ENCODE peak calls at places on chromosomes 12 and 14, in nine cellular contexts. O is CD8-positive, alpha-beta memory T cell; C is heart right ventricle; H is right cardiac atrium; J is tibial artery; N is neuronal stem cell; Q is Panc1; K is small intestine; F is right atrium auricular region. U is an unnamed sample.

GRCh38 chr12:106063826-106064575 is 74.8 kb downstream of the NUAK1 start:
- DNase-seq in O (no peak), C (no peak), H (no peak), J (no peak), N (no peak), Q (no peak), K (no peak), F (no peak), U (peak; percentile 77)

GRCh38 chr14:68509188-68509953 is 283.5 kb downstream of the ZFP36L1 start:
- DNase-seq in O (no peak), C (no peak), H (no peak), J (no peak), N (no peak), Q (no peak), K (no peak), F (peak; percentile 40), U (no peak)

GRCh38 chr14:71372411-71372838 is 465.2 kb downstream of the PCNX1 start:
- DNase-seq in O (no peak), C (no peak), H (no peak), J (no peak), N (no peak), Q (peak; percentile 60), K (no peak), F (no peak), U (no peak)

GRCh38 chr14:76050250-76050649 is 64.7 kb downstream of the IFT43 start:
- DNase-seq in O (no peak), C (no peak), H (no peak), J (no peak), N (no peak), Q (no peak), K (no peak), F (no peak), U (no peak)

GRCh38 chr14:59123975-59124374 is 64.5 kb upstream of the DAAM1 start:
- DNase-seq in O (no peak), C (no peak), H (no peak), J (no peak), N (no peak), Q (no peak), K (peak; percentile 29), F (no peak), U (no peak)

GRCh38 chr12:57724936-57725740 is 13.4 kb downstream of the AGAP2 start:
- DNase-seq in O (no peak), C (no peak), H (no peak), J (no peak), N (no peak), Q (no peak), K (no peak), F (peak; percentile 18), U (peak; percentile 75)

GRCh38 chr12:110543252-110543959 is 39.7 kb downstream of the PPTC7 start:
- DNase-seq in O (no peak), C (peak; percentile 71), H (peak; percentile 96), J (peak; percentile 97), N (no peak), Q (no peak), K (peak; percentile 69), F (peak; percentile 96), U (peak; percentile 98)

GRCh38 chr14:22472935-22473854 is 115.8 kb downstream of the DAD1 start:
- DNase-seq in O (no peak), C (no peak), H (no peak), J (peak; percentile 53), N (peak; percentile 30), Q (no peak), K (peak; percentile 25), F (no peak), U (no peak)

GRCh38 chr12:29306682-29307081 is 74.3 kb downstream of the ERGIC2 start:
- DNase-seq in O (no peak), C (no peak), H (no peak), J (no peak), N (no peak), Q (no peak), K (no peak), F (no peak), U (no peak)

GRCh38 chr14:37587881-37588666 is 7.0 kb downstream of the FOXA1 start:
- DNase-seq in O (no peak), C (no peak), H (peak; percentile 28), J (no peak), N (no peak), Q (no peak), K (peak; percentile 48), F (no peak), U (no peak)

GRCh38 chr12:123062682-123063426 is 82.4 kb downstream of the ARL6IP4 start:
- DNase-seq in O (no peak), C (peak; percentile 56), H (peak; percentile 69), J (peak; percentile 57), N (no peak), Q (no peak), K (peak; percentile 79), F (peak; percentile 73), U (no peak)

GRCh38 chr12:71938728-71939385 is at the start of gene TPH2:
- DNase-seq in O (peak; percentile 26), C (peak; percentile 24), H (peak; percentile 70), J (no peak), N (peak; percentile 86), Q (no peak), K (peak; percentile 14), F (no peak), U (no peak)

GRCh38 chr12:63900922-63901793 is 56.7 kb downstream of the SRGAP1 start:
- DNase-seq in O (no peak), C (no peak), H (no peak), J (no peak), N (no peak), Q (no peak), K (no peak), F (no peak), U (no peak)

GRCh38 chr12:9699898-9700605 is 30.5 kb downstream of the CLEC2D start:
- DNase-seq in O (no peak), C (no peak), H (no peak), J (no peak), N (no peak), Q (no peak), K (no peak), F (no peak), U (no peak)

GRCh38 chr12:102406033-102406584 is 74.3 kb downstream of the IGF1 start:
- DNase-seq in O (no peak), C (peak; percentile 17), H (peak; percentile 68), J (peak; percentile 47), N (peak; percentile 6), Q (no peak), K (no peak), F (no peak), U (no peak)

GRCh38 chr12:92042791-92043531 is 102.7 kb downstream of the BTG1 start:
- DNase-seq in O (no peak), C (no peak), H (no peak), J (no peak), N (no peak), Q (no peak), K (no peak), F (no peak), U (no peak)

GRCh38 chr14:54722791-54723432 is 156.0 kb downstream of the SAMD4A start:
- DNase-seq in O (no peak), C (no peak), H (no peak), J (no peak), N (peak; percentile 9), Q (no peak), K (peak; percentile 12), F (no peak), U (no peak)

GRCh38 chr14:77026166-77026929 is 2.2 kb downstream of the IRF2BPL start:
- DNase-seq in O (no peak), C (peak; percentile 52), H (peak; percentile 75), J (peak; percentile 42), N (peak; percentile 30), Q (no peak), K (peak; percentile 59), F (no peak), U (no peak)

GRCh38 chr12:39620664-39621658 is 1.4 kb upstream of the ABCD2 start:
- DNase-seq in O (peak; percentile 48), C (no peak), H (peak; percentile 35), J (no peak), N (no peak), Q (no peak), K (no peak), F (no peak), U (no peak)

GRCh38 chr12:1527789-1528188 is 66.6 kb downstream of the FBXL14 start:
- DNase-seq in O (no peak), C (no peak), H (peak; percentile 9), J (no peak), N (no peak), Q (no peak), K (no peak), F (no peak), U (no peak)

DNA sequence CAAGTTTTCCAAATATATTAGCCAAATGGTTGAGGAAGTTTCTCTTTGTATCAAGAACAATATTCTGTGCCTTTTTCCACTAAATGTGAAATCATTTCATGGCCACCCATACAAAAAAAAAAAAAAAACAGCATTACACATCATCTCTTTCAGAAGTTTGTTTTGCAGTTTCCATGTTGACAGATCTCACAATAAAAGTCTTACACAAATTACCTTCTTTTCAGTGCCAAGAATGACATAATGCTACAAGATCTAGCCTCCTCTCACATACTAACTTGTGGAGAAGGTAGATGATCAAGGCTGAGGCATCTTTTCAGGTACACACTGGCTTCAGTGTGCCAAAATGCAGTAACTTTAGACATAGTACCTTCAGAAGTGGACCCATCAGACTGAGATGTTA is 35.3 kb downstream of the PRKD1 start:
- DNase-seq in O (no peak), C (no peak), H (no peak), J (no peak), N (no peak), Q (no peak), K (no peak), F (no peak), U (no peak)
- H3K9me3 ChIP-seq in O (no peaks in the 10 kb centered on the region), C (no peaks in the 10 kb centered on the region), H (no peaks in the 10 kb centered on the region), J (no peaks in the 10 kb centered on the region), N (no peaks in the 10 kb centered on the region), Q (no peaks in the 10 kb centered on the region), K (no peaks in the 10 kb centered on the region), F (no peaks in the 10 kb centered on the region), U (no peaks in the 10 kb centered on the region)

GRCh38 chr14:85191986-85192385 is 338.0 kb upstream of the FLRT2 start:
- DNase-seq in O (no peak), C (no peak), H (no peak), J (no peak), N (no peak), Q (no peak), K (no peak), F (no peak), U (no peak)
- H3K9me3 ChIP-seq in O (no peaks in the 10 kb centered on the region), C (no peaks in the 10 kb centered on the region), H (no peaks in the 10 kb centered on the region), J (no peaks in the 10 kb centered on the region), N (no peaks in the 10 kb centered on the region), Q (no peaks in the 10 kb centered on the region), K (no peaks in the 10 kb centered on the region), F (no peaks in the 10 kb centered on the region), U (no peaks in the 10 kb centered on the region)

DNA sequence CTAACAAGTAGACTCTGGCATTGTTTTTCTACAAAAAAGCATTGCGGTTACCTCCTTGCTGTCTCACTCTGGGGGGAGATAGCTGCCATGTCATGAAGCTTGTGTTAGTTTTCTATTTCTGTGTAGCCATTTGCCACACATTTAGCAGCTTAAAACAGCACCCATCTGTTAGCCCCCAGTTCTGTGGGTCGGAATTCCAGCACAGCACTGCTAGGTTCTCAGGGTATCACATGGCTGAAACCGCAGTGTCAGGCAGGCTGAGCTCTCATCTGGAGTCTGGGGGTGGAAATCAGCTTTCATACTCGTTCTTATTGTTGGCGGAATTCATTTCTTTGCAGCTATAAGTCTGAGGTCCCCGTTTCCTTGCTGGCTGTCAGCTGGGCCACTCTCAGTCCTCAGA is 19.9 kb upstream of the STXBP6 start:
- DNase-seq in O (no peak), C (no peak), H (no peak), J (no peak), N (no peak), Q (no peak), K (no peak), F (no peak), U (no peak)
- H3K9me3 ChIP-seq in O (no peaks in the 10 kb centered on the region), C (no peaks in the 10 kb centered on the region), H (no peaks in the 10 kb centered on the region), J (no peaks in the 10 kb centered on the region), N (no peaks in the 10 kb centered on the region), Q (no peaks in the 10 kb centered on the region), K (no peaks in the 10 kb centered on the region), F (no peaks in the 10 kb centered on the region), U (no peaks in the 10 kb centered on the region)

GRCh38 chr12:132949936-132950837 is 5.9 kb downstream of the ZNF605 start:
- DNase-seq in O (no peak), C (no peak), H (no peak), J (no peak), N (no peak), Q (no peak), K (no peak), F (no peak), U (no peak)
- H3K9me3 ChIP-seq in O (no peaks in the 10 kb centered on the region), C (peaks cover 28% of the 10 kb centered on the region), H (peaks cover 15% of the 10 kb centered on the region), J (peaks cover 88% of the 10 kb centered on the region), N (peaks cover 92% of the 10 kb centered on the region), Q (peaks cover 62% of the 10 kb centered on the region), K (peaks cover 4% of the 10 kb centered on the region), F (peaks cover 7% of the 10 kb centered on the region), U (peaks cover 45% of the 10 kb centered on the region)

U was measured in esophagus muscularis mucosa.